ENCODE peak calls at places on chromosomes 3 and 15, in ten cellular contexts. G, W, J, D, I, M, F, E, B and Q are unnamed samples.
A peak's percentile ranks its signal among the peaks of the same experiment; 100 is the strongest.

GRCh38 chr3:23824699-23825444 is 19.1 kb downstream of the UBE2E1 start:
- DNase-seq in J (no peak), M (no peak), F (no peak), E (no peak), W (no peak), B (no peak), D (no peak), G (no peak), I (no peak), Q (no peak)

GRCh38 chr15:41804361-41804760 is 23.5 kb upstream of the JMJD7 start:
- DNase-seq in G (no peak), F (no peak), I (no peak), W (no peak), M (no peak), B (no peak), D (no peak), E (no peak), J (no peak), Q (no peak)

GRCh38 chr3:42515391-42515916 is 13.0 kb downstream of the VIPR1 start:
- DNase-seq in I (no peak), M (no peak), E (no peak), D (peak; percentile 38), G (no peak), B (no peak), W (no peak), J (no peak), F (peak; percentile 62), Q (no peak)

GRCh38 chr15:87362531-87362930 is 894.0 kb downstream of the NTRK3 start:
- DNase-seq in I (peak; percentile 19), M (no peak), F (no peak), J (no peak), B (no peak), W (no peak), G (no peak), D (no peak), E (no peak), Q (no peak)

GRCh38 chr3:130935761-130936160 is 41.9 kb downstream of the ATP2C1 start:
- DNase-seq in W (no peak), M (peak; percentile 74), D (no peak), E (no peak), I (no peak), B (no peak), G (no peak), J (no peak), F (no peak), Q (no peak)

GRCh38 chr15:27179789-27180188 is 208.8 kb downstream of the GABRG3 start:
- DNase-seq in M (no peak), G (no peak), I (no peak), W (no peak), J (no peak), D (no peak), E (no peak), B (no peak), F (no peak), Q (no peak)

GRCh38 chr15:63160638-63161037 is 3.4 kb upstream of the RPS27L start:
- DNase-seq in G (no peak), B (no peak), D (no peak), M (no peak), J (no peak), F (no peak), E (no peak), I (no peak), W (no peak), Q (no peak)

GRCh38 chr15:69794643-69795461 is 302.9 kb downstream of the TLE3 start:
- DNase-seq in M (no peak), W (no peak), J (no peak), B (no peak), E (no peak), G (no peak), F (no peak), D (no peak), I (peak; percentile 58), Q (no peak)

GRCh38 chr15:92098869-92099268 is 245.4 kb downstream of the SLCO3A1 start:
- DNase-seq in G (no peak), W (no peak), B (no peak), E (no peak), I (no peak), F (peak; percentile 28), M (no peak), J (no peak), D (peak; percentile 32), Q (no peak)

GRCh38 chr3:4570840-4571621 is 77.9 kb downstream of the ITPR1 start:
- DNase-seq in J (no peak), E (no peak), M (no peak), F (no peak), I (peak; percentile 5), G (no peak), B (no peak), W (no peak), D (no peak), Q (peak; percentile 18)

GRCh38 chr3:189363856-189364255 is 192.1 kb downstream of the TPRG1 start:
- DNase-seq in G (no peak), J (no peak), I (no peak), W (no peak), E (no peak), D (no peak), M (no peak), B (no peak), F (no peak), Q (no peak)

GRCh38 chr3:156563900-156564682 is 9.2 kb upstream of the SSR3 start:
- DNase-seq in I (no peak), E (no peak), M (peak; percentile 58), F (no peak), W (no peak), D (no peak), B (no peak), G (no peak), J (no peak), Q (no peak)

GRCh38 chr15:98120561-98120960 is 160.1 kb downstream of the ARRDC4 start:
- DNase-seq in F (no peak), D (no peak), M (no peak), W (no peak), E (no peak), B (no peak), J (no peak), G (no peak), I (no peak), Q (no peak)

GRCh38 chr3:123143669-123144411 is 57.9 kb upstream of the SEC22A start:
- DNase-seq in E (no peak), B (no peak), I (peak; percentile 63), G (no peak), W (no peak), F (no peak), M (peak; percentile 8), D (no peak), J (no peak), Q (no peak)

GRCh38 chr15:66369773-66370651 is 13.5 kb upstream of the TIPIN start:
- DNase-seq in W (no peak), D (no peak), I (no peak), J (peak; percentile 81), G (peak; percentile 0), E (peak; percentile 41), M (no peak), B (peak; percentile 9), F (no peak), Q (peak; percentile 70)

GRCh38 chr15:52225230-52225629 is 34.0 kb upstream of the GNB5 start:
- DNase-seq in D (no peak), I (no peak), F (no peak), E (no peak), G (no peak), B (no peak), M (no peak), J (no peak), W (no peak), Q (no peak)

GRCh38 chr15:67164811-67165652 is 89.4 kb downstream of the AAGAB start:
- DNase-seq in W (no peak), M (no peak), D (no peak), F (no peak), G (no peak), I (no peak), E (no peak), J (peak; percentile 66), B (no peak), Q (no peak)

GRCh38 chr15:47409038-47409437 is 308.3 kb upstream of the SEMA6D start:
- DNase-seq in B (no peak), G (no peak), F (no peak), E (no peak), I (no peak), D (peak; percentile 40), M (no peak), J (no peak), W (no peak), Q (no peak)

GRCh38 chr3:8147726-8148125 is 353.9 kb upstream of the LMCD1 start:
- DNase-seq in G (no peak), J (no peak), M (no peak), B (no peak), W (no peak), E (no peak), I (no peak), F (no peak), D (no peak), Q (no peak)

GRCh38 chr15:73560501-73561117 is 72.6 kb downstream of the NPTN start:
- DNase-seq in E (no peak), M (peak; percentile 61), D (no peak), G (peak; percentile 42), F (peak; percentile 38), I (peak; percentile 26), W (peak; percentile 65), B (peak; percentile 24), J (peak; percentile 86), Q (peak; percentile 26)

GRCh38 chr15:63764124-63764827 is 69.5 kb downstream of the HERC1 start:
- DNase-seq in I (no peak), J (no peak), F (no peak), M (no peak), G (no peak), W (no peak), D (no peak), E (no peak), B (no peak), Q (no peak)

GRCh38 chr3:45223889-45224730 is 2.0 kb downstream of the TMEM158 start:
- DNase-seq in D (no peak), M (peak; percentile 52), J (no peak), E (peak; percentile 35), F (no peak), W (no peak), B (no peak), I (peak; percentile 53), G (no peak), Q (peak; percentile 72)

GRCh38 chr15:66715181-66715624 is 13.2 kb downstream of the SMAD6 start:
- DNase-seq in M (no peak), I (no peak), J (no peak), W (no peak), D (no peak), G (no peak), E (no peak), B (no peak), F (no peak), Q (no peak)

GRCh38 chr15:89028036-89028435 is 60.2 kb upstream of the ABHD2 start:
- DNase-seq in B (no peak), G (no peak), F (no peak), W (no peak), I (no peak), E (no peak), D (no peak), M (no peak), J (no peak), Q (no peak)

GRCh38 chr3:45479627-45480026 is 91.3 kb downstream of the LARS2 start:
- DNase-seq in D (no peak), B (no peak), E (no peak), I (peak; percentile 47), F (no peak), M (peak; percentile 83), G (no peak), W (no peak), J (peak; percentile 36), Q (no peak)

GRCh38 chr3:62527484-62527883 is 154.1 kb upstream of the FEZF2 start:
- DNase-seq in E (no peak), G (no peak), J (no peak), B (no peak), I (no peak), M (no peak), W (no peak), D (no peak), F (no peak), Q (no peak)

GRCh38 chr15:90376789-90377188 is 11.3 kb upstream of the IQGAP1 start:
- DNase-seq in F (no peak), D (no peak), G (no peak), M (no peak), W (no peak), B (no peak), I (no peak), E (peak; percentile 59), J (peak; percentile 87), Q (peak; percentile 78)

GRCh38 chr3:186442162-186442561 is 80.1 kb upstream of the DGKG start:
- DNase-seq in J (no peak), I (no peak), G (no peak), F (no peak), E (no peak), D (no peak), W (no peak), B (no peak), M (no peak), Q (no peak)